ENCODE peak calls at places on chromosomes 16 and 17, in nine cellular contexts. One of them, this sample, is unnamed.

GRCh38 chr16:58426095-58426494 is 33.8 kb downstream of the GINS3 start:
- DNase-seq in T-helper 2 cell: peak; percentile 1
- DNase-seq in stimulated activated CD4-positive, alpha-beta T cell treated with anti-CD3 and anti-CD28 coated beads, Interleukin-1b, Interleukin-23, amount 100 ng/mL, for 1 hour: no peak
- DNase-seq in T follicular helper cell: no peak
- DNase-seq in T-helper 1 cell: peak; percentile 36
- DNase-seq in brain microvascular endothelial cell: no peak
- DNase-seq in cardiac fibroblast: no peak
- DNase-seq in mesothelial cell of epicardium: no peak
- DNase-seq in cardiac muscle cell: no peak
- DNase-seq in this sample: no peak

GRCh38 chr16:21626659-21627277 is 25.6 kb downstream of the IGSF6 start:
- DNase-seq in mesothelial cell of epicardium: no peak
- DNase-seq in T-helper 1 cell: peak; percentile 56
- DNase-seq in brain microvascular endothelial cell: peak; percentile 84
- DNase-seq in T follicular helper cell: no peak
- DNase-seq in cardiac fibroblast: peak; percentile 94
- DNase-seq in stimulated activated CD4-positive, alpha-beta T cell treated with anti-CD3 and anti-CD28 coated beads, Interleukin-1b, Interleukin-23, amount 100 ng/mL, for 1 hour: no peak
- DNase-seq in cardiac muscle cell: peak; percentile 82
- DNase-seq in T-helper 2 cell: peak; percentile 21
- DNase-seq in this sample: no peak

GRCh38 chr17:58376472-58376921 is 24.5 kb upstream of the SUPT4H1 start:
- DNase-seq in stimulated activated CD4-positive, alpha-beta T cell treated with anti-CD3 and anti-CD28 coated beads, Interleukin-1b, Interleukin-23, amount 100 ng/mL, for 1 hour: no peak
- DNase-seq in cardiac fibroblast: no peak
- DNase-seq in T-helper 1 cell: no peak
- DNase-seq in brain microvascular endothelial cell: no peak
- DNase-seq in mesothelial cell of epicardium: no peak
- DNase-seq in cardiac muscle cell: no peak
- DNase-seq in T follicular helper cell: no peak
- DNase-seq in T-helper 2 cell: no peak
- DNase-seq in this sample: no peak

GRCh38 chr16:28531777-28532744 is 6.7 kb downstream of the NUPR1 start:
- DNase-seq in cardiac fibroblast: no peak
- DNase-seq in T follicular helper cell: no peak
- DNase-seq in T-helper 2 cell: no peak
- DNase-seq in cardiac muscle cell: peak; percentile 47
- DNase-seq in stimulated activated CD4-positive, alpha-beta T cell treated with anti-CD3 and anti-CD28 coated beads, Interleukin-1b, Interleukin-23, amount 100 ng/mL, for 1 hour: no peak
- DNase-seq in brain microvascular endothelial cell: no peak
- DNase-seq in mesothelial cell of epicardium: no peak
- DNase-seq in T-helper 1 cell: no peak
- DNase-seq in this sample: no peak

GRCh38 chr16:5017678-5017969 is 16.1 kb downstream of the NAGPA start:
- DNase-seq in T-helper 2 cell: no peak
- DNase-seq in T follicular helper cell: no peak
- DNase-seq in T-helper 1 cell: no peak
- DNase-seq in cardiac fibroblast: no peak
- DNase-seq in brain microvascular endothelial cell: no peak
- DNase-seq in stimulated activated CD4-positive, alpha-beta T cell treated with anti-CD3 and anti-CD28 coated beads, Interleukin-1b, Interleukin-23, amount 100 ng/mL, for 1 hour: no peak
- DNase-seq in cardiac muscle cell: no peak
- DNase-seq in mesothelial cell of epicardium: no peak
- DNase-seq in this sample: no peak

GRCh38 chr16:85527767-85528297 is 85.3 kb upstream of the GSE1 start:
- DNase-seq in mesothelial cell of epicardium: no peak
- DNase-seq in brain microvascular endothelial cell: no peak
- DNase-seq in T-helper 2 cell: no peak
- DNase-seq in cardiac muscle cell: no peak
- DNase-seq in T follicular helper cell: no peak
- DNase-seq in cardiac fibroblast: no peak
- DNase-seq in T-helper 1 cell: no peak
- DNase-seq in stimulated activated CD4-positive, alpha-beta T cell treated with anti-CD3 and anti-CD28 coated beads, Interleukin-1b, Interleukin-23, amount 100 ng/mL, for 1 hour: no peak
- DNase-seq in this sample: no peak

GRCh38 chr16:11094075-11094593 is 149.8 kb downstream of the CLEC16A start:
- DNase-seq in T follicular helper cell: no peak
- DNase-seq in T-helper 2 cell: no peak
- DNase-seq in brain microvascular endothelial cell: no peak
- DNase-seq in mesothelial cell of epicardium: no peak
- DNase-seq in stimulated activated CD4-positive, alpha-beta T cell treated with anti-CD3 and anti-CD28 coated beads, Interleukin-1b, Interleukin-23, amount 100 ng/mL, for 1 hour: no peak
- DNase-seq in cardiac muscle cell: peak; percentile 68
- DNase-seq in cardiac fibroblast: no peak
- DNase-seq in T-helper 1 cell: peak; percentile 87
- DNase-seq in this sample: no peak

GRCh38 chr16:57091990-57092785 is at the start of gene CPNE2:
- DNase-seq in T follicular helper cell: no peak
- DNase-seq in brain microvascular endothelial cell: no peak
- DNase-seq in cardiac muscle cell: peak; percentile 57
- DNase-seq in mesothelial cell of epicardium: peak; percentile 60
- DNase-seq in stimulated activated CD4-positive, alpha-beta T cell treated with anti-CD3 and anti-CD28 coated beads, Interleukin-1b, Interleukin-23, amount 100 ng/mL, for 1 hour: no peak
- DNase-seq in T-helper 2 cell: peak; percentile 3
- DNase-seq in T-helper 1 cell: no peak
- DNase-seq in cardiac fibroblast: peak; percentile 31
- DNase-seq in this sample: peak; percentile 8

GRCh38 chr16:23296994-23297393 is 5.1 kb upstream of the SCNN1B start:
- DNase-seq in brain microvascular endothelial cell: no peak
- DNase-seq in cardiac fibroblast: no peak
- DNase-seq in cardiac muscle cell: no peak
- DNase-seq in stimulated activated CD4-positive, alpha-beta T cell treated with anti-CD3 and anti-CD28 coated beads, Interleukin-1b, Interleukin-23, amount 100 ng/mL, for 1 hour: no peak
- DNase-seq in T follicular helper cell: no peak
- DNase-seq in mesothelial cell of epicardium: no peak
- DNase-seq in T-helper 2 cell: no peak
- DNase-seq in T-helper 1 cell: no peak
- DNase-seq in this sample: no peak

GRCh38 chr17:32625971-32626370 is 139.2 kb downstream of the CDK5R1 start:
- DNase-seq in cardiac muscle cell: no peak
- DNase-seq in mesothelial cell of epicardium: no peak
- DNase-seq in T follicular helper cell: no peak
- DNase-seq in T-helper 1 cell: no peak
- DNase-seq in T-helper 2 cell: no peak
- DNase-seq in brain microvascular endothelial cell: no peak
- DNase-seq in cardiac fibroblast: no peak
- DNase-seq in stimulated activated CD4-positive, alpha-beta T cell treated with anti-CD3 and anti-CD28 coated beads, Interleukin-1b, Interleukin-23, amount 100 ng/mL, for 1 hour: no peak
- DNase-seq in this sample: no peak

GRCh38 chr17:10215286-10215685 is 16.9 kb upstream of the GAS7 start:
- DNase-seq in cardiac fibroblast: no peak
- DNase-seq in T-helper 2 cell: no peak
- DNase-seq in cardiac muscle cell: no peak
- DNase-seq in mesothelial cell of epicardium: no peak
- DNase-seq in brain microvascular endothelial cell: no peak
- DNase-seq in stimulated activated CD4-positive, alpha-beta T cell treated with anti-CD3 and anti-CD28 coated beads, Interleukin-1b, Interleukin-23, amount 100 ng/mL, for 1 hour: no peak
- DNase-seq in T-helper 1 cell: no peak
- DNase-seq in T follicular helper cell: no peak
- DNase-seq in this sample: no peak

GRCh38 chr16:57950382-57950781 is 20.5 kb downstream of the CNGB1 start:
- DNase-seq in brain microvascular endothelial cell: no peak
- DNase-seq in stimulated activated CD4-positive, alpha-beta T cell treated with anti-CD3 and anti-CD28 coated beads, Interleukin-1b, Interleukin-23, amount 100 ng/mL, for 1 hour: no peak
- DNase-seq in cardiac muscle cell: no peak
- DNase-seq in cardiac fibroblast: no peak
- DNase-seq in T-helper 2 cell: no peak
- DNase-seq in mesothelial cell of epicardium: no peak
- DNase-seq in T follicular helper cell: no peak
- DNase-seq in T-helper 1 cell: no peak
- DNase-seq in this sample: no peak

GRCh38 chr16:49453001-49453400 is 79.4 kb downstream of the C16orf78 start:
- DNase-seq in mesothelial cell of epicardium: no peak
- DNase-seq in T-helper 1 cell: no peak
- DNase-seq in stimulated activated CD4-positive, alpha-beta T cell treated with anti-CD3 and anti-CD28 coated beads, Interleukin-1b, Interleukin-23, amount 100 ng/mL, for 1 hour: no peak
- DNase-seq in T-helper 2 cell: no peak
- DNase-seq in T follicular helper cell: no peak
- DNase-seq in cardiac fibroblast: no peak
- DNase-seq in cardiac muscle cell: no peak
- DNase-seq in brain microvascular endothelial cell: no peak
- DNase-seq in this sample: no peak

GRCh38 chr16:12411521-12411920 is 392.2 kb downstream of the CPPED1 start:
- DNase-seq in T-helper 2 cell: no peak
- DNase-seq in T-helper 1 cell: no peak
- DNase-seq in T follicular helper cell: no peak
- DNase-seq in cardiac fibroblast: no peak
- DNase-seq in mesothelial cell of epicardium: no peak
- DNase-seq in stimulated activated CD4-positive, alpha-beta T cell treated with anti-CD3 and anti-CD28 coated beads, Interleukin-1b, Interleukin-23, amount 100 ng/mL, for 1 hour: no peak
- DNase-seq in cardiac muscle cell: no peak
- DNase-seq in brain microvascular endothelial cell: no peak
- DNase-seq in this sample: no peak

GRCh38 chr16:28168991-28169554 is 42.7 kb downstream of the XPO6 start:
- DNase-seq in T follicular helper cell: peak; percentile 46
- DNase-seq in T-helper 1 cell: peak; percentile 37
- DNase-seq in mesothelial cell of epicardium: no peak
- DNase-seq in cardiac fibroblast: no peak
- DNase-seq in brain microvascular endothelial cell: no peak
- DNase-seq in T-helper 2 cell: peak; percentile 55
- DNase-seq in cardiac muscle cell: no peak
- DNase-seq in stimulated activated CD4-positive, alpha-beta T cell treated with anti-CD3 and anti-CD28 coated beads, Interleukin-1b, Interleukin-23, amount 100 ng/mL, for 1 hour: no peak
- DNase-seq in this sample: peak; percentile 8

GRCh38 chr17:59618894-59619312 is 792 bp upstream of the CLTC start:
- DNase-seq in cardiac muscle cell: no peak
- DNase-seq in T-helper 2 cell: no peak
- DNase-seq in T-helper 1 cell: no peak
- DNase-seq in mesothelial cell of epicardium: no peak
- DNase-seq in stimulated activated CD4-positive, alpha-beta T cell treated with anti-CD3 and anti-CD28 coated beads, Interleukin-1b, Interleukin-23, amount 100 ng/mL, for 1 hour: peak; percentile 83
- DNase-seq in T follicular helper cell: no peak
- DNase-seq in brain microvascular endothelial cell: no peak
- DNase-seq in cardiac fibroblast: no peak
- DNase-seq in this sample: no peak

GRCh38 chr17:28972437-28972836 is 21.1 kb upstream of the PHF12 start:
- DNase-seq in cardiac muscle cell: no peak
- DNase-seq in T-helper 1 cell: no peak
- DNase-seq in stimulated activated CD4-positive, alpha-beta T cell treated with anti-CD3 and anti-CD28 coated beads, Interleukin-1b, Interleukin-23, amount 100 ng/mL, for 1 hour: no peak
- DNase-seq in T-helper 2 cell: no peak
- DNase-seq in T follicular helper cell: no peak
- DNase-seq in brain microvascular endothelial cell: no peak
- DNase-seq in cardiac fibroblast: no peak
- DNase-seq in mesothelial cell of epicardium: no peak
- DNase-seq in this sample: no peak

GRCh38 chr16:185213-185612 is 5.0 kb downstream of the HBQ1 start:
- DNase-seq in stimulated activated CD4-positive, alpha-beta T cell treated with anti-CD3 and anti-CD28 coated beads, Interleukin-1b, Interleukin-23, amount 100 ng/mL, for 1 hour: no peak
- DNase-seq in cardiac fibroblast: no peak
- DNase-seq in T-helper 1 cell: no peak
- DNase-seq in brain microvascular endothelial cell: no peak
- DNase-seq in T-helper 2 cell: no peak
- DNase-seq in cardiac muscle cell: no peak
- DNase-seq in mesothelial cell of epicardium: no peak
- DNase-seq in T follicular helper cell: no peak
- DNase-seq in this sample: no peak

GRCh38 chr17:82172461-82173160 is 40.0 kb downstream of the CCDC57 start:
- DNase-seq in stimulated activated CD4-positive, alpha-beta T cell treated with anti-CD3 and anti-CD28 coated beads, Interleukin-1b, Interleukin-23, amount 100 ng/mL, for 1 hour: no peak
- DNase-seq in mesothelial cell of epicardium: no peak
- DNase-seq in T-helper 1 cell: no peak
- DNase-seq in T-helper 2 cell: no peak
- DNase-seq in T follicular helper cell: no peak
- DNase-seq in brain microvascular endothelial cell: no peak
- DNase-seq in cardiac muscle cell: no peak
- DNase-seq in cardiac fibroblast: no peak
- DNase-seq in this sample: no peak

GRCh38 chr17:74325376-74325742 is 667 bp upstream of the KIF19 start:
- DNase-seq in brain microvascular endothelial cell: no peak
- DNase-seq in T follicular helper cell: no peak
- DNase-seq in T-helper 1 cell: no peak
- DNase-seq in T-helper 2 cell: no peak
- DNase-seq in cardiac fibroblast: no peak
- DNase-seq in stimulated activated CD4-positive, alpha-beta T cell treated with anti-CD3 and anti-CD28 coated beads, Interleukin-1b, Interleukin-23, amount 100 ng/mL, for 1 hour: no peak
- DNase-seq in mesothelial cell of epicardium: no peak
- DNase-seq in cardiac muscle cell: no peak
- DNase-seq in this sample: no peak

GRCh38 chr17:29840884-29841283 is 89.1 kb downstream of the SSH2 start:
- DNase-seq in brain microvascular endothelial cell: peak; percentile 44
- DNase-seq in cardiac muscle cell: no peak
- DNase-seq in stimulated activated CD4-positive, alpha-beta T cell treated with anti-CD3 and anti-CD28 coated beads, Interleukin-1b, Interleukin-23, amount 100 ng/mL, for 1 hour: no peak
- DNase-seq in T follicular helper cell: no peak
- DNase-seq in cardiac fibroblast: peak; percentile 40
- DNase-seq in mesothelial cell of epicardium: no peak
- DNase-seq in T-helper 2 cell: no peak
- DNase-seq in T-helper 1 cell: no peak
- DNase-seq in this sample: no peak

GRCh38 chr16:5065813-5066212 is at the start of gene C16orf89:
- DNase-seq in T-helper 2 cell: no peak
- DNase-seq in T follicular helper cell: no peak
- DNase-seq in T-helper 1 cell: no peak
- DNase-seq in brain microvascular endothelial cell: no peak
- DNase-seq in stimulated activated CD4-positive, alpha-beta T cell treated with anti-CD3 and anti-CD28 coated beads, Interleukin-1b, Interleukin-23, amount 100 ng/mL, for 1 hour: no peak
- DNase-seq in cardiac fibroblast: no peak
- DNase-seq in cardiac muscle cell: no peak
- DNase-seq in mesothelial cell of epicardium: no peak
- DNase-seq in this sample: no peak

GRCh38 chr16:56681939-56682702 is at the start of gene MT1X:
- DNase-seq in mesothelial cell of epicardium: peak; percentile 40
- DNase-seq in stimulated activated CD4-positive, alpha-beta T cell treated with anti-CD3 and anti-CD28 coated beads, Interleukin-1b, Interleukin-23, amount 100 ng/mL, for 1 hour: peak; percentile 87
- DNase-seq in T-helper 1 cell: peak; percentile 91
- DNase-seq in brain microvascular endothelial cell: peak; percentile 82
- DNase-seq in T follicular helper cell: peak; percentile 86
- DNase-seq in cardiac fibroblast: peak; percentile 90
- DNase-seq in cardiac muscle cell: peak; percentile 95
- DNase-seq in T-helper 2 cell: peak; percentile 77
- DNase-seq in this sample: peak; percentile 74

GRCh38 chr16:69613283-69614154 is 47.8 kb downstream of the NFAT5 start:
- DNase-seq in cardiac fibroblast: peak; percentile 65
- DNase-seq in T-helper 1 cell: no peak
- DNase-seq in T follicular helper cell: no peak
- DNase-seq in cardiac muscle cell: peak; percentile 47
- DNase-seq in T-helper 2 cell: no peak
- DNase-seq in stimulated activated CD4-positive, alpha-beta T cell treated with anti-CD3 and anti-CD28 coated beads, Interleukin-1b, Interleukin-23, amount 100 ng/mL, for 1 hour: no peak
- DNase-seq in mesothelial cell of epicardium: no peak
- DNase-seq in brain microvascular endothelial cell: no peak
- DNase-seq in this sample: no peak

GRCh38 chr17:30908717-30909420 is 2.8 kb upstream of the TEFM start:
- DNase-seq in T-helper 1 cell: no peak
- DNase-seq in brain microvascular endothelial cell: no peak
- DNase-seq in stimulated activated CD4-positive, alpha-beta T cell treated with anti-CD3 and anti-CD28 coated beads, Interleukin-1b, Interleukin-23, amount 100 ng/mL, for 1 hour: no peak
- DNase-seq in cardiac fibroblast: no peak
- DNase-seq in T follicular helper cell: no peak
- DNase-seq in T-helper 2 cell: no peak
- DNase-seq in mesothelial cell of epicardium: no peak
- DNase-seq in cardiac muscle cell: no peak
- DNase-seq in this sample: no peak

GRCh38 chr16:30953511-30954124 is 3.9 kb upstream of the SETD1A start:
- DNase-seq in mesothelial cell of epicardium: no peak
- DNase-seq in cardiac muscle cell: peak; percentile 83
- DNase-seq in T follicular helper cell: peak; percentile 36
- DNase-seq in T-helper 1 cell: peak; percentile 77
- DNase-seq in cardiac fibroblast: peak; percentile 79
- DNase-seq in T-helper 2 cell: peak; percentile 41
- DNase-seq in stimulated activated CD4-positive, alpha-beta T cell treated with anti-CD3 and anti-CD28 coated beads, Interleukin-1b, Interleukin-23, amount 100 ng/mL, for 1 hour: peak; percentile 34
- DNase-seq in brain microvascular endothelial cell: peak; percentile 67
- DNase-seq in this sample: peak; percentile 44

GRCh38 chr16:72646615-72647014 is 401.3 kb downstream of the ZFHX3 start:
- DNase-seq in mesothelial cell of epicardium: no peak
- DNase-seq in T follicular helper cell: no peak
- DNase-seq in T-helper 1 cell: no peak
- DNase-seq in T-helper 2 cell: no peak
- DNase-seq in stimulated activated CD4-positive, alpha-beta T cell treated with anti-CD3 and anti-CD28 coated beads, Interleukin-1b, Interleukin-23, amount 100 ng/mL, for 1 hour: no peak
- DNase-seq in cardiac muscle cell: peak; percentile 15
- DNase-seq in cardiac fibroblast: no peak
- DNase-seq in brain microvascular endothelial cell: no peak
- DNase-seq in this sample: no peak

GRCh38 chr16:66427036-66427446 is at the start of gene BEAN1:
- DNase-seq in T-helper 1 cell: no peak
- DNase-seq in cardiac fibroblast: no peak
- DNase-seq in T-helper 2 cell: no peak
- DNase-seq in mesothelial cell of epicardium: no peak
- DNase-seq in T follicular helper cell: no peak
- DNase-seq in stimulated activated CD4-positive, alpha-beta T cell treated with anti-CD3 and anti-CD28 coated beads, Interleukin-1b, Interleukin-23, amount 100 ng/mL, for 1 hour: no peak
- DNase-seq in brain microvascular endothelial cell: no peak
- DNase-seq in cardiac muscle cell: peak; percentile 54
- DNase-seq in this sample: no peak

GRCh38 chr17:76353599-76354316 is at the start of gene PRPSAP1:
- DNase-seq in brain microvascular endothelial cell: peak; percentile 84
- DNase-seq in cardiac fibroblast: peak; percentile 96
- DNase-seq in T-helper 2 cell: peak; percentile 76
- DNase-seq in cardiac muscle cell: peak; percentile 94
- DNase-seq in T follicular helper cell: peak; percentile 56
- DNase-seq in stimulated activated CD4-positive, alpha-beta T cell treated with anti-CD3 and anti-CD28 coated beads, Interleukin-1b, Interleukin-23, amount 100 ng/mL, for 1 hour: peak; percentile 44
- DNase-seq in mesothelial cell of epicardium: peak; percentile 61
- DNase-seq in T-helper 1 cell: peak; percentile 92
- DNase-seq in this sample: peak; percentile 60

GRCh38 chr17:65753348-65753747 is 191.9 kb upstream of the AXIN2 start:
- DNase-seq in cardiac fibroblast: no peak
- DNase-seq in brain microvascular endothelial cell: no peak
- DNase-seq in cardiac muscle cell: no peak
- DNase-seq in stimulated activated CD4-positive, alpha-beta T cell treated with anti-CD3 and anti-CD28 coated beads, Interleukin-1b, Interleukin-23, amount 100 ng/mL, for 1 hour: no peak
- DNase-seq in T-helper 1 cell: no peak
- DNase-seq in T follicular helper cell: no peak
- DNase-seq in T-helper 2 cell: no peak
- DNase-seq in mesothelial cell of epicardium: no peak
- DNase-seq in this sample: no peak

GRCh38 chr17:8064590-8065019 is 22.9 kb downstream of the ALOX12B start:
- DNase-seq in brain microvascular endothelial cell: no peak
- DNase-seq in T-helper 2 cell: no peak
- DNase-seq in T follicular helper cell: no peak
- DNase-seq in stimulated activated CD4-positive, alpha-beta T cell treated with anti-CD3 and anti-CD28 coated beads, Interleukin-1b, Interleukin-23, amount 100 ng/mL, for 1 hour: no peak
- DNase-seq in T-helper 1 cell: no peak
- DNase-seq in mesothelial cell of epicardium: no peak
- DNase-seq in cardiac muscle cell: no peak
- DNase-seq in cardiac fibroblast: no peak
- DNase-seq in this sample: no peak

This sample was measured in effector CD8-positive, alpha-beta T cell.